ENCODE peak calls at places on chromosomes 16 and 17, in nine cellular contexts. F is upper lobe of right lung, Q is osteoblast, R is body of pancreas, A is RWPE1, G is PC-3, W is progenitor cell of endocrine pancreas, Z is uterus, H is IMR-90. K is an unnamed sample.

GRCh38 chr17:50035421-50035879 is 20.5 kb upstream of the ITGA3 start:
- DNase-seq in F (no peak), Q (no peak), R (no peak), A (no peak), G (no peak), W (no peak), Z (no peak), H (no peak), K (no peak)

GRCh38 chr17:69050999-69051775 is 9.5 kb downstream of the ABCA9 start:
- DNase-seq in F (no peak), Q (no peak), R (no peak), A (no peak), G (no peak), W (no peak), Z (no peak), H (peak), K (no peak)

GRCh38 chr16:89847056-89847929 is 19.0 kb downstream of the SPIRE2 start:
- DNase-seq in F (no peak), Q (no peak), R (no peak), A (no peak), G (no peak), W (no peak), Z (no peak), H (no peak), K (no peak)

GRCh38 chr16:54282923-54283734 is 3.5 kb downstream of the IRX3 start:
- DNase-seq in F (no peak), Q (peak), R (no peak), A (no peak), G (no peak), W (no peak), Z (no peak), H (no peak), K (no peak)

GRCh38 chr17:73308017-73308823 is 3.6 kb downstream of the CDC42EP4 start:
- DNase-seq in F (peak), Q (peak), R (peak), A (peak), G (peak), W (no peak), Z (peak), H (peak), K (no peak)

GRCh38 chr16:35252356-35252936 is 1793.0 kb downstream of the TP53TG3F start:
- DNase-seq in F (no peak), Q (no peak), R (no peak), A (no peak), G (no peak), W (no peak), Z (no peak), H (peak), K (no peak)

GRCh38 chr16:75653926-75654325 is 6.4 kb downstream of the TERF2IP start:
- DNase-seq in F (no peak), Q (no peak), R (no peak), A (no peak), G (no peak), W (no peak), Z (no peak), H (peak), K (no peak)

GRCh38 chr17:28720247-28720996 is 637 bp downstream of the RPL23A start:
- DNase-seq in F (no peak), Q (peak), R (no peak), A (no peak), G (no peak), W (no peak), Z (no peak), H (no peak), K (no peak)

GRCh38 chr16:30802971-30803370 is 16.0 kb upstream of the ZNF629 start:
- DNase-seq in F (no peak), Q (no peak), R (no peak), A (no peak), G (no peak), W (no peak), Z (no peak), H (no peak), K (no peak)

GRCh38 chr16:67063008-67063407 is 34.1 kb downstream of the CBFB start:
- DNase-seq in F (no peak), Q (no peak), R (no peak), A (no peak), G (no peak), W (no peak), Z (no peak), H (no peak), K (no peak)

GRCh38 chr17:37820313-37821024 is 75.6 kb upstream of the HNF1B start:
- DNase-seq in F (no peak), Q (no peak), R (no peak), A (no peak), G (no peak), W (no peak), Z (no peak), H (no peak), K (no peak)

GRCh38 chr17:55496094-55496881 is 15.0 kb downstream of the SMIM36 start:
- DNase-seq in F (no peak), Q (no peak), R (peak), A (peak), G (no peak), W (no peak), Z (no peak), H (peak), K (no peak)

GRCh38 chr17:81436294-81436849 is 41.1 kb downstream of the BAHCC1 start:
- DNase-seq in F (no peak), Q (no peak), R (no peak), A (no peak), G (no peak), W (no peak), Z (peak), H (no peak), K (no peak)

GRCh38 chr17:68317458-68317857 is 26.2 kb downstream of the ARSG start:
- DNase-seq in F (no peak), Q (no peak), R (no peak), A (no peak), G (no peak), W (no peak), Z (no peak), H (no peak), K (no peak)

GRCh38 chr17:45018514-45019176 is 32.8 kb downstream of the DCAKD start:
- DNase-seq in F (no peak), Q (peak), R (peak), A (no peak), G (peak), W (no peak), Z (peak), H (peak), K (no peak)

GRCh38 chr17:29383687-29384086 is 6.5 kb upstream of the TAOK1 start:
- DNase-seq in F (no peak), Q (no peak), R (no peak), A (no peak), G (peak), W (no peak), Z (no peak), H (peak), K (no peak)

GRCh38 chr17:37488009-37488604 is 1.6 kb upstream of the DUSP14 start:
- DNase-seq in F (no peak), Q (peak), R (no peak), A (peak), G (peak), W (no peak), Z (no peak), H (peak), K (no peak)

GRCh38 chr17:68602267-68602644 is 1.1 kb upstream of the FAM20A start:
- DNase-seq in F (no peak), Q (no peak), R (no peak), A (no peak), G (no peak), W (no peak), Z (no peak), H (no peak), K (no peak)

GRCh38 chr17:81333626-81334368 is 38.7 kb upstream of the SLC38A10 start:
- DNase-seq in F (peak), Q (no peak), R (no peak), A (no peak), G (no peak), W (no peak), Z (no peak), H (no peak), K (no peak)

GRCh38 chr17:32533296-32533695 is 46.5 kb downstream of the CDK5R1 start:
- DNase-seq in F (no peak), Q (no peak), R (no peak), A (no peak), G (no peak), W (no peak), Z (no peak), H (no peak), K (no peak)

GRCh38 chr17:39229274-39229913 is 3.6 kb upstream of the STAC2 start:
- DNase-seq in F (no peak), Q (peak), R (no peak), A (peak), G (peak), W (no peak), Z (no peak), H (peak), K (no peak)

GRCh38 chr16:75860654-75861053 is 134.4 kb upstream of the CPHXL start:
- DNase-seq in F (no peak), Q (no peak), R (peak), A (no peak), G (no peak), W (no peak), Z (no peak), H (no peak), K (no peak)

GRCh38 chr17:49230636-49231562 is at the start of gene PHOSPHO1:
- DNase-seq in F (peak), Q (peak), R (peak), A (peak), G (peak), W (peak), Z (peak), H (peak), K (peak)

GRCh38 chr16:86747761-86748160 is 169.4 kb downstream of the FOXL1 start:
- DNase-seq in F (no peak), Q (no peak), R (no peak), A (no peak), G (no peak), W (no peak), Z (no peak), H (no peak), K (no peak)

GRCh38 chr17:41687828-41688640 is 651 bp upstream of the EIF1 start:
- DNase-seq in F (peak), Q (peak), R (peak), A (peak), G (peak), W (no peak), Z (peak), H (peak), K (no peak)
- TF ChIP-seq CTCF in F (peak), Q (peak), R (peak), A (peak), G (peak), W (peak), Z (no peak), H (peak), K (no peak)

DNA sequence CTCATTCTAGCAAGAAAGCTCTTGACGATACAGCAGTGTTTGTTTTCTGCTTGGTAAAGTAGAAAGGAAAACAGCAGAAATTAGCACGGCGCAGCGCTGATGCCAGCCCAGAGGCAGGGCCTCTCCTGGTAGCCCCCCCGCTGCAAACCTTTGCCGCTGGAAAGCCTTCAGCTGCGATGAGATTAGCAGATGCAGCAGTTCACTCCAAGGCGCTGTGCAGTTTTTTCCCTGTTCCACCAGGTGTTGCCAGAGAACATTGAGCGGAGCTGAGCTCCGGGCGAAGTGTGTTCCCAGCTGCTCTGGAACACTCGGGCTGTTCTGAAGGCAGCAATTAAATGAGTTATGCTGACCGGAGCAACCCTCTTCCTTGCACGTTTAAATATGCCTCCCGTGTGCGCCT is 72.5 kb downstream of the RBFOX1 start:
- DNase-seq in F (peak), Q (no peak), R (peak), A (no peak), G (peak), W (peak), Z (no peak), H (no peak), K (no peak)
- TF ChIP-seq CTCF in F (peak), Q (no peak), R (peak), A (no peak), G (no peak), W (peak), Z (no peak), H (no peak), K (no peak)

GRCh38 chr16:83802559-83802958 is 5.2 kb upstream of the HSBP1 start:
- DNase-seq in F (no peak), Q (no peak), R (no peak), A (no peak), G (peak), W (no peak), Z (no peak), H (no peak), K (no peak)
- TF ChIP-seq CTCF in F (no peak), Q (no peak), R (no peak), A (no peak), G (no peak), W (no peak), Z (no peak), H (no peak), K (no peak)

GRCh38 chr17:67245694-67246397 is 850 bp upstream of the HELZ start:
- DNase-seq in F (peak), Q (peak), R (peak), A (peak), G (peak), W (peak), Z (no peak), H (no peak), K (no peak)
- TF ChIP-seq CTCF in F (no peak), Q (no peak), R (no peak), A (no peak), G (no peak), W (peak), Z (no peak), H (no peak), K (no peak)

GRCh38 chr17:41797377-41797776 is 10.9 kb upstream of the JUP start:
- DNase-seq in F (no peak), Q (peak), R (no peak), A (no peak), G (no peak), W (no peak), Z (no peak), H (no peak), K (no peak)

GRCh38 chr17:41802961-41803682 is 8.6 kb downstream of the P3H4 start:
- DNase-seq in F (no peak), Q (peak), R (no peak), A (no peak), G (no peak), W (no peak), Z (no peak), H (no peak), K (no peak)

GRCh38 chr17:41799366-41799765 is 12.4 kb downstream of the P3H4 start:
- DNase-seq in F (no peak), Q (peak), R (no peak), A (peak), G (peak), W (no peak), Z (no peak), H (no peak), K (no peak)

GRCh38 chr17:41800601-41801373 is 11.0 kb downstream of the P3H4 start:
- DNase-seq in F (peak), Q (peak), R (no peak), A (peak), G (peak), W (peak), Z (no peak), H (no peak), K (no peak)

GRCh38 chr17:41801374-41802062 is 10.2 kb downstream of the P3H4 start:
- DNase-seq in F (peak), Q (peak), R (peak), A (peak), G (peak), W (peak), Z (peak), H (peak), K (peak)
- TF ChIP-seq CTCF in F (peak), Q (peak), R (peak), A (peak), G (peak), W (peak), Z (peak), H (peak), K (no peak)